ENCODE peak calls at places on chromosome 18, in six cellular contexts. One of them, this sample, is unnamed.

GRCh38 chr18:32879497-32879896 is 106.7 kb upstream of the KLHL14 start:
- DNase-seq in substantia nigra: no peak
- DNase-seq in A549: no peak
- DNase-seq in IMR-90: no peak
- DNase-seq in heart left ventricle: no peak
- DNase-seq in pancreas: no peak
- DNase-seq in this sample: no peak

GRCh38 chr18:2910261-2910660 is 63.5 kb downstream of the EMILIN2 start:
- DNase-seq in substantia nigra: no peak
- DNase-seq in IMR-90: no peak
- DNase-seq in A549: no peak
- DNase-seq in pancreas: no peak
- DNase-seq in heart left ventricle: no peak
- DNase-seq in this sample: no peak

GRCh38 chr18:75031717-75032317 is 177.1 kb downstream of the PTGR3 start:
- DNase-seq in A549: no peak
- DNase-seq in heart left ventricle: no peak
- DNase-seq in IMR-90: peak
- DNase-seq in substantia nigra: no peak
- DNase-seq in pancreas: no peak
- DNase-seq in this sample: no peak

GRCh38 chr18:55585050-55585449 is 2.9 kb downstream of the TCF4 start:
- DNase-seq in substantia nigra: no peak
- DNase-seq in IMR-90: no peak
- DNase-seq in A549: no peak
- DNase-seq in pancreas: no peak
- DNase-seq in heart left ventricle: no peak
- DNase-seq in this sample: no peak

GRCh38 chr18:59950215-59950944 is 50.6 kb downstream of the PMAIP1 start:
- DNase-seq in pancreas: peak
- DNase-seq in heart left ventricle: no peak
- DNase-seq in substantia nigra: no peak
- DNase-seq in A549: no peak
- DNase-seq in IMR-90: peak
- DNase-seq in this sample: no peak

GRCh38 chr18:8667846-8668245 is 37.5 kb upstream of the MTCL1 start:
- DNase-seq in substantia nigra: no peak
- DNase-seq in heart left ventricle: no peak
- DNase-seq in A549: no peak
- DNase-seq in pancreas: no peak
- DNase-seq in IMR-90: peak
- DNase-seq in this sample: no peak

GRCh38 chr18:27746241-27746640 is 430.7 kb downstream of the CDH2 start:
- DNase-seq in substantia nigra: no peak
- DNase-seq in IMR-90: no peak
- DNase-seq in pancreas: no peak
- DNase-seq in heart left ventricle: no peak
- DNase-seq in A549: no peak
- DNase-seq in this sample: no peak

GRCh38 chr18:11963991-11964484 is 17.3 kb upstream of the IMPA2 start:
- DNase-seq in heart left ventricle: no peak
- DNase-seq in substantia nigra: no peak
- DNase-seq in A549: no peak
- DNase-seq in pancreas: no peak
- DNase-seq in IMR-90: peak
- DNase-seq in this sample: no peak

GRCh38 chr18:62027914-62028520 is 135.2 kb upstream of the RNF152 start:
- DNase-seq in substantia nigra: no peak
- DNase-seq in A549: no peak
- DNase-seq in pancreas: no peak
- DNase-seq in heart left ventricle: no peak
- DNase-seq in IMR-90: no peak
- DNase-seq in this sample: no peak

GRCh38 chr18:62028715-62029114 is 135.9 kb upstream of the RNF152 start:
- DNase-seq in A549: no peak
- DNase-seq in pancreas: no peak
- DNase-seq in heart left ventricle: no peak
- DNase-seq in substantia nigra: no peak
- DNase-seq in IMR-90: no peak
- DNase-seq in this sample: no peak

GRCh38 chr18:62033207-62033606 is 140.4 kb upstream of the RNF152 start:
- DNase-seq in substantia nigra: no peak
- DNase-seq in pancreas: no peak
- DNase-seq in A549: no peak
- DNase-seq in IMR-90: no peak
- DNase-seq in heart left ventricle: no peak
- DNase-seq in this sample: no peak

GRCh38 chr18:62033756-62034155 is 140.9 kb upstream of the RNF152 start:
- DNase-seq in A549: no peak
- DNase-seq in heart left ventricle: no peak
- DNase-seq in substantia nigra: no peak
- DNase-seq in pancreas: no peak
- DNase-seq in IMR-90: no peak
- DNase-seq in this sample: no peak

DNA sequence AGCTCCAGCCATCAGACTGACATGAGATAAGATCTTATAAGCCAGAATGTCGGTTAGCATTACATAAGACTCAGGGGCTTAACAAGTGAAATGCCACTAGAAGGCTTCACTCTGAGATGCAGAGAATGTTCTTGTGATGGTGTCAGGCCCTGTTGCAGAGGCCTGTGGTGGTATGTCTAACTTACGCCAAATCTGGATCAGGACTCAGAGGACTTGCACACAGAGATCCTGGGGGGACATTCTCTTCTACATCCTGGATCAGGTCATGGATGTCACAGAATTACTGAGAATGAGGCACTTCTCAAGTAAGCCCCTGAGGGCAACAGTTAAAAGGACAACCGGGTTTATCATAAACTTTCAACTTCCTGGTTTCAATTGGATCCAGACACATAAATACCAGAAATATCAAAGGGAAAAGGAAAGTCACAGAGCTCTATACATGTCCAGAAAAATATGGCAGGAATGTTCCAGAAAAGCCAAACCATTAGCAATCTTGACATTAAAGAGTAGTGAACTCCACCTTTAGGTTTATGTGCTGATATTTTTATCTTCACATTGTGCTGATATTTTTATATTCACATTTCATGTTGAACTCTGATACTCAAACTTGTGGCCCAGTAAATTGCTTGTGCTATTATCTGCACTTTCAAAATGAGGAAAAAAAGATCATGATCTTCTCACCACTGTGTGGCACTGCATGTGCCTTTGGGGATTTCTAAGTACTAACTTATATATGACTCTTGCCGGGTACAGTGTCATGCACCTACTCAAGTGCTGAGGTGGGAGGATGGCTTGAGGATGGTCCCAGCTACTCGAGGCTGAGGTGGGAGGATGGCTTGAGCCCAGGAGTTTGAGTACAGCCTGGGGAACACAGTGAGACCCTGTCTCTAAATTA is 137.5 kb upstream of the RNF152 start:
- DNase-seq in pancreas: no peak
- DNase-seq in heart left ventricle: no peak
- DNase-seq in substantia nigra: no peak
- DNase-seq in A549: no peak
- DNase-seq in IMR-90: no peak
- DNase-seq in this sample: no peak
- H3K27ac ChIP-seq in pancreas: no peak
- H3K27ac ChIP-seq in heart left ventricle: no peak
- H3K27ac ChIP-seq in substantia nigra: no peak
- H3K27ac ChIP-seq in A549: no peak
- H3K27ac ChIP-seq in IMR-90: peak
- H3K27ac ChIP-seq in this sample: no peak

GRCh38 chr18:39667905-39668304 is 2102.3 kb upstream of the CELF4 start:
- DNase-seq in IMR-90: peak
- DNase-seq in pancreas: no peak
- DNase-seq in heart left ventricle: no peak
- DNase-seq in A549: no peak
- DNase-seq in substantia nigra: no peak
- DNase-seq in this sample: no peak
- H3K27ac ChIP-seq in IMR-90: no peak
- H3K27ac ChIP-seq in pancreas: no peak
- H3K27ac ChIP-seq in heart left ventricle: no peak
- H3K27ac ChIP-seq in A549: no peak
- H3K27ac ChIP-seq in substantia nigra: no peak
- H3K27ac ChIP-seq in this sample: no peak

GRCh38 chr18:35247412-35248249 is 6.8 kb downstream of the ZNF397 start:
- DNase-seq in pancreas: no peak
- DNase-seq in A549: no peak
- DNase-seq in substantia nigra: no peak
- DNase-seq in IMR-90: no peak
- DNase-seq in heart left ventricle: no peak
- DNase-seq in this sample: no peak

GRCh38 chr18:35246831-35247230 is 6.0 kb downstream of the ZNF397 start:
- DNase-seq in heart left ventricle: no peak
- DNase-seq in substantia nigra: no peak
- DNase-seq in pancreas: no peak
- DNase-seq in IMR-90: no peak
- DNase-seq in A549: no peak
- DNase-seq in this sample: no peak

GRCh38 chr18:35244671-35245070 is 3.8 kb downstream of the ZNF397 start:
- DNase-seq in IMR-90: no peak
- DNase-seq in heart left ventricle: no peak
- DNase-seq in substantia nigra: no peak
- DNase-seq in pancreas: no peak
- DNase-seq in A549: no peak
- DNase-seq in this sample: no peak

GRCh38 chr18:35245719-35246317 is 5.0 kb downstream of the ZNF397 start:
- DNase-seq in IMR-90: no peak
- DNase-seq in substantia nigra: no peak
- DNase-seq in heart left ventricle: no peak
- DNase-seq in pancreas: no peak
- DNase-seq in A549: no peak
- DNase-seq in this sample: no peak

GRCh38 chr18:35248429-35248828 is 7.6 kb downstream of the ZNF397 start:
- DNase-seq in heart left ventricle: no peak
- DNase-seq in A549: no peak
- DNase-seq in substantia nigra: no peak
- DNase-seq in pancreas: no peak
- DNase-seq in IMR-90: no peak
- DNase-seq in this sample: no peak
- H3K27ac ChIP-seq in heart left ventricle: no peak
- H3K27ac ChIP-seq in A549: no peak
- H3K27ac ChIP-seq in substantia nigra: no peak
- H3K27ac ChIP-seq in pancreas: no peak
- H3K27ac ChIP-seq in IMR-90: no peak
- H3K27ac ChIP-seq in this sample: peak

DNA sequence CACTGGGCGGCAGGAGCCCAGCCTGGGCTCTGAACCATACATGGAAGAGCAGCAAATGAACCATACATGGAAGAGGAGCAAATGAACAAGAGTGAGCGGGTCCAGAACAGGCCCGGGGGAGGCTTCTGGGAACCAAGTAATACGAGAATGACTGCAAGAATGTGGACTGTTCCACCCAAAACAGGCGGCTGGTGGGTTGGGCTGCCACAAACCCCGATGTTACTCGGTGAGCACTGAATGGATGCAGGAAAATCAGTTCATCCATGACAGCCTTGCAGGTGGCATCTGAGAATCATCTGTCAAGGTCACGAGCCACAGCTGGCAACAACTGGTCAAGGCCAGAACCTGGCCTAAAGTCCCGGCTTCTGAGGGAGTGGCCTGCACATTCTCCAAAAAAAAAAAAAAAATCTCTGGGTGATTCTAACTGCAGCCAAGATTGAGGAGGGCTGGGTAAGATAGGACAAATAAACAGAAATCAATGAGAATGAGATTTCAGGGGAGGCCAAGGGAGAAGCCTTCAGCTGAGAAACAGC is 106.1 kb downstream of the ZNF516 start:
- DNase-seq in IMR-90: peak
- DNase-seq in A549: no peak
- DNase-seq in substantia nigra: no peak
- DNase-seq in heart left ventricle: no peak
- DNase-seq in pancreas: no peak
- DNase-seq in this sample: no peak
- H3K27ac ChIP-seq in IMR-90: no peak
- H3K27ac ChIP-seq in A549: no peak
- H3K27ac ChIP-seq in substantia nigra: no peak
- H3K27ac ChIP-seq in heart left ventricle: no peak
- H3K27ac ChIP-seq in pancreas: no peak
- H3K27ac ChIP-seq in this sample: no peak

GRCh38 chr18:69795785-69796184 is 151.9 kb downstream of the CD226 start:
- DNase-seq in pancreas: no peak
- DNase-seq in IMR-90: peak
- DNase-seq in A549: no peak
- DNase-seq in substantia nigra: no peak
- DNase-seq in heart left ventricle: no peak
- DNase-seq in this sample: no peak
- H3K27ac ChIP-seq in pancreas: no peak
- H3K27ac ChIP-seq in IMR-90: no peak
- H3K27ac ChIP-seq in A549: no peak
- H3K27ac ChIP-seq in substantia nigra: no peak
- H3K27ac ChIP-seq in heart left ventricle: no peak
- H3K27ac ChIP-seq in this sample: no peak

GRCh38 chr18:24917767-24918166 is 434.2 kb downstream of the ZNF521 start:
- DNase-seq in heart left ventricle: no peak
- DNase-seq in IMR-90: no peak
- DNase-seq in substantia nigra: no peak
- DNase-seq in pancreas: no peak
- DNase-seq in A549: no peak
- DNase-seq in this sample: no peak

GRCh38 chr18:24913507-24914147 is 438.3 kb downstream of the ZNF521 start:
- DNase-seq in pancreas: no peak
- DNase-seq in A549: no peak
- DNase-seq in substantia nigra: no peak
- DNase-seq in IMR-90: no peak
- DNase-seq in heart left ventricle: peak
- DNase-seq in this sample: no peak

GRCh38 chr18:24914148-24914525 is 437.8 kb downstream of the ZNF521 start:
- DNase-seq in A549: no peak
- DNase-seq in pancreas: no peak
- DNase-seq in IMR-90: no peak
- DNase-seq in substantia nigra: no peak
- DNase-seq in heart left ventricle: no peak
- DNase-seq in this sample: no peak

GRCh38 chr18:24915547-24915946 is 436.4 kb downstream of the ZNF521 start:
- DNase-seq in heart left ventricle: no peak
- DNase-seq in pancreas: no peak
- DNase-seq in IMR-90: peak
- DNase-seq in substantia nigra: no peak
- DNase-seq in A549: no peak
- DNase-seq in this sample: no peak

GRCh38 chr18:24914685-24915267 is 437.2 kb downstream of the ZNF521 start:
- DNase-seq in heart left ventricle: no peak
- DNase-seq in A549: no peak
- DNase-seq in substantia nigra: no peak
- DNase-seq in IMR-90: no peak
- DNase-seq in pancreas: no peak
- DNase-seq in this sample: no peak
- H3K27ac ChIP-seq in heart left ventricle: peak
- H3K27ac ChIP-seq in A549: no peak
- H3K27ac ChIP-seq in substantia nigra: no peak
- H3K27ac ChIP-seq in IMR-90: no peak
- H3K27ac ChIP-seq in pancreas: no peak
- H3K27ac ChIP-seq in this sample: no peak

This sample was measured in caudate nucleus.